ENCODE peak calls at places on chromosomes 3 and 15, in nine cellular contexts. W, Z, L, J, C, E, Q, Y and A are unnamed samples.

GRCh38 chr3:173733029-173733652 is 335.6 kb downstream of the NLGN1 start:
- DNase-seq in C (no peak), Q (no peak), Y (no peak), W (peak; percentile 19), J (peak; percentile 59), E (no peak), L (no peak), Z (no peak), A (peak; percentile 55)

GRCh38 chr15:68615811-68616210 is 37.0 kb downstream of the CORO2B start:
- DNase-seq in Y (no peak), W (no peak), J (no peak), Z (no peak), C (no peak), L (no peak), Q (no peak), E (no peak), A (no peak)

GRCh38 chr3:6799264-6799915 is 61.5 kb upstream of the GRM7 start:
- DNase-seq in W (peak; percentile 19), Z (no peak), Q (no peak), Y (peak; percentile 10), J (peak; percentile 10), E (peak; percentile 9), C (no peak), L (no peak), A (peak; percentile 45)

GRCh38 chr15:60760646-60761504 is 281.9 kb upstream of the ICE2 start:
- DNase-seq in Q (no peak), Y (no peak), W (no peak), Z (no peak), J (peak; percentile 21), E (no peak), L (no peak), C (no peak), A (no peak)

GRCh38 chr3:5194801-5195509 is 7.4 kb downstream of the EDEM1 start:
- DNase-seq in Y (peak; percentile 65), L (no peak), E (no peak), Q (no peak), Z (no peak), W (peak; percentile 72), J (peak; percentile 80), C (no peak), A (no peak)

GRCh38 chr3:41598804-41599481 is 363.0 kb downstream of the ULK4 start:
- DNase-seq in W (no peak), J (peak; percentile 59), Y (no peak), Q (no peak), Z (no peak), L (no peak), E (no peak), C (no peak), A (no peak)

GRCh38 chr3:34140606-34141005 is 342.2 kb downstream of the PDCD6IP start:
- DNase-seq in Y (no peak), C (no peak), Q (no peak), L (no peak), W (no peak), Z (no peak), J (peak; percentile 6), E (no peak), A (no peak)

GRCh38 chr3:8702560-8702959 is 31.0 kb upstream of the CAV3 start:
- DNase-seq in E (no peak), Z (no peak), J (no peak), C (no peak), L (no peak), Q (no peak), Y (no peak), W (no peak), A (no peak)

GRCh38 chr15:71422530-71423259 is 307.4 kb downstream of the THSD4 start:
- DNase-seq in Z (no peak), Y (no peak), J (no peak), W (no peak), Q (no peak), E (no peak), L (no peak), C (no peak), A (no peak)

GRCh38 chr3:48178072-48178471 is 10.1 kb downstream of the CDC25A start:
- DNase-seq in C (no peak), E (no peak), W (no peak), Q (no peak), J (no peak), L (no peak), Y (no peak), Z (no peak), A (no peak)

GRCh38 chr3:149179225-149179624 is 42.4 kb downstream of the CP start:
- DNase-seq in L (no peak), E (no peak), J (peak; percentile 47), W (no peak), Z (no peak), C (no peak), Y (no peak), Q (no peak), A (no peak)

GRCh38 chr3:39127296-39127906 is 19.9 kb downstream of the TTC21A start:
- DNase-seq in E (no peak), L (no peak), Q (no peak), Y (no peak), W (no peak), Z (no peak), C (no peak), J (no peak), A (no peak)

GRCh38 chr15:64070965-64071851 is 22.4 kb downstream of the CIAO2A start:
- DNase-seq in J (peak; percentile 86), Y (no peak), C (no peak), W (no peak), Z (no peak), Q (peak; percentile 78), E (no peak), L (peak; percentile 13), A (no peak)

GRCh38 chr3:111069974-111070751 is 1.5 kb upstream of the NECTIN3 start:
- DNase-seq in Z (no peak), Q (no peak), C (no peak), E (peak; percentile 18), L (no peak), J (peak; percentile 18), W (no peak), Y (peak; percentile 10), A (peak; percentile 16)

GRCh38 chr15:68586274-68586961 is 7.6 kb downstream of the CORO2B start:
- DNase-seq in C (no peak), Q (no peak), Y (no peak), W (peak; percentile 83), L (no peak), J (peak; percentile 25), Z (no peak), E (no peak), A (no peak)

GRCh38 chr3:142029791-142030190 is 119.6 kb downstream of the TFDP2 start:
- DNase-seq in J (no peak), Q (no peak), Y (no peak), C (no peak), W (no peak), E (no peak), L (no peak), Z (no peak), A (no peak)

GRCh38 chr3:142027713-142028112 is 121.6 kb downstream of the TFDP2 start:
- DNase-seq in J (peak; percentile 49), Y (peak; percentile 40), W (no peak), E (no peak), Q (no peak), C (no peak), Z (no peak), L (no peak), A (no peak)

GRCh38 chr3:142027295-142027694 is 122.0 kb downstream of the TFDP2 start:
- DNase-seq in C (no peak), W (no peak), Y (no peak), E (no peak), J (peak; percentile 22), Q (no peak), L (no peak), Z (no peak), A (no peak)

GRCh38 chr3:142028174-142028833 is 121.0 kb downstream of the TFDP2 start:
- DNase-seq in W (peak; percentile 68), J (peak; percentile 86), L (no peak), Y (peak; percentile 59), C (no peak), Q (no peak), E (no peak), Z (no peak), A (no peak)

GRCh38 chr3:142029052-142029642 is 120.2 kb downstream of the TFDP2 start:
- DNase-seq in L (no peak), Z (no peak), C (no peak), E (no peak), Y (no peak), J (no peak), W (no peak), Q (no peak), A (no peak)
- H3K27ac ChIP-seq in L (peak overlapping the region; percentile 20), Z (no peak overlapping the region), C (no peak overlapping the region), E (peak overlapping the region; percentile 41), Y (peak overlapping the region; percentile 45), J (peak overlapping the region; percentile 81), W (no peak overlapping the region), Q (no peak overlapping the region), A (no peak overlapping the region)

DNA sequence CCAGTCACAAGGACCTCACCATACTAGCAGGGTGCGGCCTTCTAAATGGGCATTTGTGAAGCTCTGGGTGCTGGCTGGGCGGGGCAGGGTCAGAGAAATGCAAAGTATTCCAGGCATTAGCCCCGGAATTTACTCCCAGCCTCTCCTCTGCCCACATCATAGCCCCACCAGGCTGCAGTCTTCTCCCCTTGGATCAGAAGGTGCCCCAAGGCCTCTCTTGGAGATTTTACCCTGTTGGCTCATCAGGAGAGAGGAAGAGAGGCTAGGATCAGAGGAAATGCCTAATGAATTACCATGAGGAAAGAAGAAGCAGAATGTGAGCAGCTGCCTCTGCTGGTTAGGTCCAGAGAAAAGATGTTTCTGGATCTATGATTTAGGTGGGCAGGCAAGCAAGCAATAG is 65.7 kb downstream of the BDH1 start:
- DNase-seq in J (peak; percentile 63), Q (no peak), E (no peak), W (no peak), Y (no peak), Z (peak; percentile 57), C (no peak), L (no peak), A (no peak)
- TF ChIP-seq CTCF in J (no peak), Q (no peak), E (no peak), W (no peak), Y (no peak), Z (no peak), C (no peak), L (no peak), A (no peak)

DNA sequence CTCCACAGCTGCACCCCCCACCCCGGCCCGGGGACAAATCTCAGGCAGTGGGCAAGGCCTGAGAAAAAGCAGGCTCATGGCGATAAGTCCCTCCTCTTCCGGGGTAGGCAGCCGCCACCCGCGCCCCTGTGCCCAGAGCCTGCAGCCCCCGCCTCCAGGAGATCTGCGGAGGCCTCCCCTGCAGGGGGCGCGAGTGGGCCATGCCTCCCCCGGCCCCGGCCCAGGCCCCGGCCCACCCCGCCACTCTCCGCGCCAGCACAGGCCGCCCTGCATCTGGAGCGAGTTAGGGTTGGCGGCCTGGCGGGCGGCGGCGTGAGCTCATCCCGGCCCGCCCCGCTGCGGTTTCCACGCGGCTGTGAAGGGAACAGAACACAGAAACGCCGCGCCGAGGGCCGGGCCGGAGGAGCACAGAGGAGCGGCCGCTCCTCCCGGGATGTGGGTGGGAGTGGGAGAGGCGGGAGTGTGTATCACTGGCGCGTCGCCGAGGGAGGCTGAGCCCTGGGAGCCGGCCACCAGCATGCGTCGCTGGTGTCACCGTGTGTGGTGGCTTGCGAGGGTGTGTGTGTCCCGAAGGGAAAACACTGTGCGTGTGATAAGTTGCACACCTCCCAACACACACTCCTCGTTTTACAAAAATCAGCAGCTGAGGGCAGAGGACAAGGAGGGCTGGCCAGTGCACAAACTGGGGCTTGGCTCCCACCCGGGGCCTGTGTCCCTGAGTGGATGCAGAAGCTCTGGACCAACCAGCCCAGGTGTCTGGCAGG is 17.2 kb downstream of the MYL3 start:
- DNase-seq in Q (no peak), C (peak; percentile 58), Y (peak; percentile 72), J (peak; percentile 83), E (peak; percentile 82), Z (peak; percentile 88), W (no peak), L (peak; percentile 33), A (peak; percentile 73)
- H3K4me3 ChIP-seq in Q (peak overlapping the region; percentile 77), C (peak overlapping the region; percentile 82), Y (peak overlapping the region; percentile 53), J (no peak overlapping the region), E (peak overlapping the region; percentile 50), Z (peak overlapping the region; percentile 67), W (no peak overlapping the region), L (peak overlapping the region; percentile 86), A (peak overlapping the region; percentile 65)

GRCh38 chr3:32577174-32577573 is 6.5 kb upstream of the DYNC1LI1 start:
- DNase-seq in E (no peak), Q (no peak), C (no peak), L (no peak), Z (no peak), W (no peak), J (peak; percentile 49), Y (no peak), A (no peak)
- H3K27ac ChIP-seq in E (peak overlapping the region; percentile 80), Q (peak overlapping the region; percentile 57), C (no peak overlapping the region), L (peak overlapping the region; percentile 59), Z (peak overlapping the region; percentile 19), W (no peak overlapping the region), J (peak overlapping the region; percentile 48), Y (peak overlapping the region; percentile 41), A (peak overlapping the region; percentile 17)